ENCODE peak calls at places on chromosomes 7 and 10, in four cellular contexts. E is K562, X is GM12878, G is HL-60. Q is an unnamed sample.

GRCh38 chr7:34260282-34260681 is 354.9 kb downstream of the BMPER start:
- DNase-seq in E (no peak), X (no peak), G (no peak), Q (no peak)

GRCh38 chr7:85019176-85019575 is 167.7 kb downstream of the SEMA3D start:
- DNase-seq in E (no peak), X (no peak), G (no peak), Q (no peak)

GRCh38 chr10:87752571-87752970 is 65.5 kb downstream of the ATAD1 start:
- DNase-seq in E (no peak), X (no peak), G (no peak), Q (no peak)

GRCh38 chr7:83150310-83150709 is 12.4 kb downstream of the PCLO start:
- DNase-seq in E (no peak), X (no peak), G (no peak), Q (no peak)

GRCh38 chr10:120005408-120006280 is 113.1 kb downstream of the SEC23IP start:
- DNase-seq in E (peak), X (no peak), G (no peak), Q (no peak)

GRCh38 chr10:47260505-47261111 is 39.4 kb upstream of the GDF10 start:
- DNase-seq in E (no peak), X (no peak), G (no peak), Q (no peak)

GRCh38 chr10:29246449-29246848 is 42.4 kb upstream of the LYZL1 start:
- DNase-seq in E (no peak), X (no peak), G (no peak), Q (no peak)

GRCh38 chr10:18303851-18304800 is 163.9 kb downstream of the CACNB2 start:
- DNase-seq in E (no peak), X (no peak), G (no peak), Q (no peak)

GRCh38 chr7:142440219-142441073 is 182.6 kb upstream of the PRSS58 start:
- DNase-seq in E (no peak), X (no peak), G (no peak), Q (no peak)

GRCh38 chr7:46028246-46028645 is 107.2 kb upstream of the IGFBP3 start:
- DNase-seq in E (no peak), X (no peak), G (no peak), Q (no peak)

GRCh38 chr7:140650367-140650766 is 9.8 kb upstream of the DENND2A start:
- DNase-seq in E (no peak), X (no peak), G (no peak), Q (no peak)

GRCh38 chr7:74221713-74222112 is 11.9 kb downstream of the LAT2 start:
- DNase-seq in E (no peak), X (no peak), G (no peak), Q (no peak)

GRCh38 chr7:80773787-80774508 is 135.5 kb downstream of the CD36 start:
- DNase-seq in E (no peak), X (no peak), G (no peak), Q (no peak)

GRCh38 chr10:121187375-121187774 is 336.2 kb downstream of the WDR11 start:
- DNase-seq in E (no peak), X (no peak), G (no peak), Q (no peak)

GRCh38 chr7:103712991-103713778 is 267.2 kb upstream of the SLC26A5 start:
- DNase-seq in E (no peak), X (no peak), G (no peak), Q (no peak)
- TF ChIP-seq SPI1 in E (no peak), X (no peak), G (no peak), Q (no peak)

DNA sequence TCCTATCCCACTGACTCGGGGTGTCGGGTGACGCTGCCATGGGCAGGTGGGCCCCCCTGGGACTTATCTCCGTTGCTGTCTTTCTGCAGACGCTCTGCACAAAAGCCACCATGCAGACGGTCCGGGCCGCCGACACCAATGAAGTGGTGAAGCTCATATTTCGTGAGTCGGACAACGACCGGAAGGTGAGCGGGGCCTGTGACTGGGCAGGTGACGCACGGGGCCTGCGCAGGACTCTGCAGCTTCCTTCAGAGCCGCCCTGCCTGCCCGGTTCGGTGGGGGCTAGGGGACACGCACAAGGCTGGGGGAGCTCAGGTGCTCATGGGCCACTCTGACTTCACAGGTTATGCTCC is 36.5 kb downstream of the NKX6-2 start:
- DNase-seq in E (no peak), X (no peak), G (no peak), Q (no peak)
- TF ChIP-seq SPI1 in E (no peak), X (no peak), G (no peak), Q (no peak)

GRCh38 chr10:84599254-84599653 is 270.9 kb downstream of the CCSER2 start:
- DNase-seq in E (no peak), X (no peak), G (no peak), Q (no peak)
- TF ChIP-seq SPI1 in E (no peak), X (no peak), G (no peak), Q (no peak)

GRCh38 chr10:70212277-70212676 is 21.0 kb downstream of the PPA1 start:
- DNase-seq in E (no peak), X (no peak), G (no peak), Q (no peak)

DNA sequence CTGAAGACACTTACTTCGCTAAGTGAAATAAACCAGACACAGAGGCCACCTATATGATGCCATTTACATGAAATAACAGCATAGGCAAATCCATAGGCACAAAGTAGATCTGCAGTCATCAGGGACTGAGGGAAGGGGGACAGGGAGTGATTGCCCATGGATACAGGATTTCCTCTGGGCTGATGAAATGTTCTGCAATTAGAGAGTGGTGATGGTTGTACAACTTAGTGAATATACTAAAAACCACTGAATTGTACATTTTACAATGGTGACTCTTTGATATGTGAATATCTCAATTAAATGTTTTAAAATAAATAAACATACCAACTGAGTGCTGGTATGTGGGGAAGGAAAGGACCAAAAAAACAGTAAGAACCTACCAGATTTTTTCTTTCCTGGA is 20.4 kb downstream of the PPA1 start:
- DNase-seq in E (no peak), X (no peak), G (no peak), Q (no peak)
- TF ChIP-seq SPI1 in E (no peak), X (no peak), G (no peak), Q (no peak)

GRCh38 chr7:55187701-55188491 is 169.1 kb downstream of the EGFR start:
- DNase-seq in E (no peak), X (no peak), G (no peak), Q (no peak)
- TF ChIP-seq SPI1 in E (no peak), X (no peak), G (no peak), Q (no peak)

DNA sequence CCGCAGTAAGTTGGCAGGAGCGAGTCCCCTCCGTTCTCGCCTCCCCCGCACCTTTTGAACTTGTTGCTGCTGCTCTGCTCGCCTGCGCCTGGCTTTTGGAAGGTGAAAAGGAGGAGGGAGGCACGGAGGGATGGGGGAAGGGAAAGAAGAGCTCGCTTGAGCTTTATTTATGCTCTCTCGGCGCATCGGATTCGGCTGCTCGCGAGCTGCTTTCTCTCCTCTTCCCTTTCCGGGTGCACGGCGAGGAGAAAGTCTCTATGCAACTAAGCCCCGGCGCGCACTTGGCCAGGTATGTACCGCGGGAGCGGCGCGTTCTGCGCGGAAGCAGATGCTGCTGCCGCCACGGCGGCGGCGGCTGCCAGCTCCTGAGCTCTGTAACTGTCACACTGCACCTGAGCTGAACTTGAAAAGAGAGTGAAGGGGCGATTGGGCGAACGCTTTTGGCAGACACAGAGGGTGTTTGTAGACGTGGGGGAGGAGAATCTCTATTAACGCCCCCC is 551 bp downstream of the KCND2 start:
- DNase-seq in E (no peak), X (peak), G (peak), Q (peak)
- TF ChIP-seq SPI1 in E (no peak), X (no peak), G (no peak), Q (no peak)

GRCh38 chr10:1122349-1122748 is 66.2 kb downstream of the WDR37 start:
- DNase-seq in E (no peak), X (no peak), G (no peak), Q (no peak)

GRCh38 chr10:1123972-1124371 is 67.8 kb downstream of the WDR37 start:
- DNase-seq in E (no peak), X (no peak), G (no peak), Q (no peak)

GRCh38 chr10:1126461-1126860 is 70.3 kb downstream of the WDR37 start:
- DNase-seq in E (no peak), X (no peak), G (no peak), Q (no peak)

GRCh38 chr10:1123198-1123597 is 67.0 kb downstream of the WDR37 start:
- DNase-seq in E (no peak), X (no peak), G (peak), Q (no peak)

DNA sequence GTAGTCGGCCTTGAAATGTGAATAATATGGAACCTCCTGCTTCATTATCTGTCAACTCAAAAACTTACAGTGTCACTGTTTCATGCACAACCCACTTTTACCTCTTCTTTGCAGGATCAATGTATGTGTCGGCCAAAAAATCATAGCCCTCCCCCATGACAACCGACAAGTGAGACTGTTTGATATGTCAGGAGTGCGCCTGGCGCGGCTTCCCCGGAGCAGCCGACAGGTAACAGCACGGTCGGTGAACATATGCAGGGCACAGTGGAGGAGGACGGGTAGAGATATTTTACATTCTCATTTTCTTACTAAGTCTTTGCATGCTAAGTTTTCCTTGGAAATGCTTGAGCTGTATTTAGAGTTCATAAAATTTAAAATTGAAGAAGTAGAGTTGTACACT is 68.6 kb downstream of the WDR37 start:
- DNase-seq in E (no peak), X (no peak), G (no peak), Q (no peak)
- TF ChIP-seq SPI1 in E (no peak), X (no peak), G (no peak), Q (no peak)

GRCh38 chr10:58644311-58644710 is 131.6 kb downstream of the BICC1 start:
- DNase-seq in E (no peak), X (no peak), G (no peak), Q (no peak)

GRCh38 chr10:58645762-58646161 is 133.1 kb downstream of the BICC1 start:
- DNase-seq in E (no peak), X (no peak), G (no peak), Q (no peak)

GRCh38 chr10:58647366-58647765 is 134.7 kb downstream of the BICC1 start:
- DNase-seq in E (no peak), X (no peak), G (no peak), Q (no peak)

GRCh38 chr10:58651040-58651439 is 138.4 kb downstream of the BICC1 start:
- DNase-seq in E (no peak), X (no peak), G (no peak), Q (no peak)

GRCh38 chr10:58647770-58648169 is 135.1 kb downstream of the BICC1 start:
- DNase-seq in E (no peak), X (no peak), G (no peak), Q (no peak)
- TF ChIP-seq SPI1 in E (no peak), X (no peak), G (no peak), Q (no peak)

DNA sequence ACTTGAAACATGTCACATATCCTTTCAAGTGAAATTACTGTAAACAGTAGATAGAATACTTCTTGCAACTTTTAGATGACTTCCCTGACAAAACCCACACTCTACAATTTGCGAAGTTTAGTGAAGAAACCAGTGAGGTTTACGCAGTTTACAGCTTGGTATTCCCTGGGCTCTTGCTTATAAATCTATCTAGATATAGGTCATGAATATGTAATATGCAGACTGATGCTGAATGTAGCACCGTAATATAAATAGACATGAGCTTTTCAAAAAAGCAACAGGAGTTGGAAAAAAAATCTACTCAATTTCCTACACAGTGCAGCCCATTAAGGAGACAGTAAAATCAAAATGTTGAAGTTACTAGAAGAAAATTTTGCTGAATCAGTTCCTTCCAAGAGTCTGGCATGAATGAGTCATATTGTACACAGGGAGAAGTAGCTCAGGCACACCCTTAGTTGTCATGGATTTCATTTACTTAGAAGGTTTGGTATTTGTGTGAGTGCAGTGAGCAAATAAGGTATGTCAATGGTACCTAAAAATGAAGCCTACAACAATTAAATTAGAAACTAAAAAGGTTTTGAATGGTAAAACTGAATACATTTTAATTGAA is 67.7 kb upstream of the NEUROD6 start:
- DNase-seq in E (no peak), X (no peak), G (no peak), Q (no peak)
- TF ChIP-seq SPI1 in E (no peak), X (no peak), G (no peak), Q (no peak)

GRCh38 chr10:23412223-23412622 is 26.7 kb upstream of the OTUD1 start:
- DNase-seq in E (no peak), X (no peak), G (no peak), Q (no peak)
- TF ChIP-seq SPI1 in E (no peak), X (no peak), G (no peak), Q (no peak)